ENCODE peak calls at places on chromosomes 7 and 10, in six cellular contexts. D, V, U, Z, R and A are unnamed samples.

GRCh38 chr10:113045155-113046055 is 95.4 kb downstream of the TCF7L2 start:
- DNase-seq in D (no peak), V (no peak), U (no peak), Z (no peak), R (no peak), A (no peak)

GRCh38 chr7:134114992-134115391 is 12.1 kb upstream of the LRGUK start:
- DNase-seq in D (no peak), V (no peak), U (no peak), Z (no peak), R (no peak), A (no peak)

GRCh38 chr10:89025453-89025852 is 34.9 kb downstream of the FAS start:
- DNase-seq in D (no peak), V (no peak), U (no peak), Z (no peak), R (no peak), A (no peak)

GRCh38 chr7:28350610-28351009 is 61.7 kb upstream of the CREB5 start:
- DNase-seq in D (no peak), V (no peak), U (no peak), Z (no peak), R (no peak), A (no peak)

GRCh38 chr7:100745184-100745583 is 11.8 kb downstream of the ZAN start:
- DNase-seq in D (no peak), V (no peak), U (peak; percentile 80), Z (no peak), R (no peak), A (no peak)

GRCh38 chr7:127803626-127804025 is 151.6 kb downstream of the SND1 start:
- DNase-seq in D (no peak), V (no peak), U (peak; percentile 50), Z (no peak), R (no peak), A (no peak)

GRCh38 chr7:157267516-157267915 is 69.3 kb upstream of the DNAJB6 start:
- DNase-seq in D (no peak), V (no peak), U (no peak), Z (no peak), R (no peak), A (no peak)

GRCh38 chr7:105037319-105037718 is 23.3 kb downstream of the KMT2E start:
- DNase-seq in D (no peak), V (no peak), U (no peak), Z (no peak), R (no peak), A (no peak)

GRCh38 chr7:77765906-77766800 is 32.1 kb downstream of the TMEM60 start:
- DNase-seq in D (no peak), V (no peak), U (no peak), Z (peak; percentile 54), R (no peak), A (no peak)

GRCh38 chr7:83648464-83649241 is at the start of gene SEMA3E:
- DNase-seq in D (no peak), V (peak; percentile 54), U (no peak), Z (no peak), R (no peak), A (no peak)

GRCh38 chr10:88996927-88997326 is 6.3 kb downstream of the FAS start:
- DNase-seq in D (peak; percentile 47), V (no peak), U (no peak), Z (no peak), R (no peak), A (no peak)

GRCh38 chr10:77959384-77959783 is 32.8 kb upstream of the DLG5 start:
- DNase-seq in D (no peak), V (no peak), U (no peak), Z (no peak), R (no peak), A (no peak)

GRCh38 chr7:141133646-141134045 is 59.8 kb downstream of the TMEM178B start:
- DNase-seq in D (no peak), V (no peak), U (no peak), Z (no peak), R (no peak), A (no peak)

GRCh38 chr10:64091889-64092288 is 570.7 kb downstream of the REEP3 start:
- DNase-seq in D (no peak), V (no peak), U (no peak), Z (peak; percentile 5), R (no peak), A (no peak)

GRCh38 chr10:43998021-43998809 is 349.5 kb upstream of the ZNF32 start:
- DNase-seq in D (no peak), V (no peak), U (no peak), Z (no peak), R (no peak), A (no peak)

GRCh38 chr7:123494193-123494796 is 40.1 kb downstream of the IQUB start:
- DNase-seq in D (no peak), V (no peak), U (peak; percentile 54), Z (peak; percentile 27), R (no peak), A (no peak)

GRCh38 chr7:141073173-141073640 is 657 bp upstream of the TMEM178B start:
- DNase-seq in D (no peak), V (no peak), U (no peak), Z (peak; percentile 3), R (peak; percentile 39), A (no peak)

GRCh38 chr7:38728145-38728544 is 97.0 kb upstream of the AMPH start:
- DNase-seq in D (no peak), V (no peak), U (no peak), Z (no peak), R (no peak), A (no peak)

GRCh38 chr7:35649711-35650110 is 45.2 kb downstream of the HERPUD2 start:
- DNase-seq in D (no peak), V (no peak), U (no peak), Z (no peak), R (no peak), A (no peak)

GRCh38 chr10:104329754-104330153 is 8.5 kb downstream of the ITPRIP start:
- DNase-seq in D (no peak), V (no peak), U (no peak), Z (no peak), R (no peak), A (no peak)
- TF ChIP-seq TAF1 in D (no peak), V (no peak), U (no peak), Z (no peak), R (no peak), A (no peak)

DNA sequence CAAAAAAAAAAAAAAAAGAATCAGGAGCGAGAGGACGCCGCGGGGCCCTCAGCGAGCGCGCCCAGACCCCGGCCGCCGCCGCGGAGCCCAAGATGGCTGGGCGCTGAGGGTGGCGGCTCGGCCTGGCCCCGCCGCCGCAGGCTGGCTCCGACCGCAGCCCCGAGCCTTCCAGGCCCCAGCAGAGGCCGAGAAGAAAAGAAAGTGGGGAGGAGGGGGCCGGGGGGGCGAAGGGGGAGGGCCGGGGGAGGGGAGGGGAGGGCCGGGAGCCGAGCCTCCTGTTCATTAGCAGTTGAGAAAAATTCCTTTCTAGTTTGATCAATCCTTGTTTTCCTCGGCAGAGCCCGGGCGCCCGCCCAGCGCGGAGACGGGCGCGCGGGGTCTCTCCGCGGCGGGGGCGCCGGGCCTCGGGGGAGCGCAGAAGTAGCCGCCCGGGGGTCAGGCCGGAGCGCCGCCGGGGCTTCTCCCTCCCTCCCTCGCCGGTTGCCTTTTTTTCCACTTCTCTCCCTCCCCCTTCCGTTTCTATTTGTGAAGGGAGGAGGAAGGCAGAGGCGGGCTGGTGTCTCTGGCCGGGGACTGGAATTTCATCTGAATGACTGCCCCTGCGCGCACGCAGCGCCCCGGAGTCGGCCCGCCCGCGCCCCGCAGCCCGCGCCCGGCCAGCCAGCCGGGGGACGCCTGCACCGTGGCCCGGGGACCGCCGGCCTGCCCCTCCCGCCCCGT is 773 bp upstream of the TRIM8 start:
- DNase-seq in D (no peak), V (peak; percentile 72), U (peak; percentile 32), Z (peak; percentile 70), R (no peak), A (no peak)
- TF ChIP-seq POLR2AphosphoS5 in D (no peak), V (no peak), U (no peak), Z (peak; percentile 48), R (no peak), A (no peak)

DNA sequence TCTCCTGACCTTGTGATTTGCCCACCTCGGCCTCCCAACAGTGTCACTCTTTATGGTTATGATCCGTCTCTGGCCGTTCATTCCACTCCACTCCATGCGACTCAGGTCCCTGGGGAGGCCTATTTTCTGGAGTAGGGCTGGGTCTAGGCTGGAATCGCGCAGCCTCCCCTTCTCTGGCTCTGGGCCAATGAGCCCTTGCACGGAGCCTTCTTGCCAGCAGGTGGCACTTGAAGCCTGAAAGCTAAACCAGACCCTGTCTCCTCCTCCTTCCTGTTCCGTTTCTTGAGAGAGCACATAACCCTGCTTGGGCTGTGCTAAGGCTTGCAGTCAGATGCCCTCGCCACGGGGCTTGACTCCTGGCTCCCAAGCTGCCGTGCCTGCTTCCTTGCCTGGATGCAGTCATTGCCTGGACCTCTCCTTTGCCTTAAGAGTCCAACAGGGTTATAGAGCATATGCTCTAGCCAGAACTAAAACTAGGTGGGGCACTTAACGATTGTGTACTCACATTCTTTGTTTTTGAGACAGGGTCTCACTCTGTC is 9.6 kb upstream of the DNAJB12 start:
- DNase-seq in D (peak; percentile 59), V (peak; percentile 91), U (peak; percentile 95), Z (peak; percentile 68), R (peak; percentile 64), A (peak; percentile 70)
- TF ChIP-seq POLR2A in D (peak; percentile 84), V (peak; percentile 44), U (no peak), Z (no peak), R (no peak), A (peak; percentile 66)

GRCh38 chr10:90587081-90587491 is 270.8 kb downstream of the HTR7 start:
- DNase-seq in D (no peak), V (no peak), U (no peak), Z (no peak), R (no peak), A (no peak)
- TF ChIP-seq TAF1 in D (no peak), V (no peak), U (no peak), Z (no peak), R (no peak), A (no peak)

GRCh38 chr7:129832282-129832681 is 120.5 kb downstream of the UBE2H start:
- DNase-seq in D (no peak), V (peak; percentile 37), U (no peak), Z (no peak), R (no peak), A (no peak)
- TF ChIP-seq POLR2AphosphoS5 in D (no peak), V (no peak), U (no peak), Z (no peak), R (no peak), A (no peak)

DNA sequence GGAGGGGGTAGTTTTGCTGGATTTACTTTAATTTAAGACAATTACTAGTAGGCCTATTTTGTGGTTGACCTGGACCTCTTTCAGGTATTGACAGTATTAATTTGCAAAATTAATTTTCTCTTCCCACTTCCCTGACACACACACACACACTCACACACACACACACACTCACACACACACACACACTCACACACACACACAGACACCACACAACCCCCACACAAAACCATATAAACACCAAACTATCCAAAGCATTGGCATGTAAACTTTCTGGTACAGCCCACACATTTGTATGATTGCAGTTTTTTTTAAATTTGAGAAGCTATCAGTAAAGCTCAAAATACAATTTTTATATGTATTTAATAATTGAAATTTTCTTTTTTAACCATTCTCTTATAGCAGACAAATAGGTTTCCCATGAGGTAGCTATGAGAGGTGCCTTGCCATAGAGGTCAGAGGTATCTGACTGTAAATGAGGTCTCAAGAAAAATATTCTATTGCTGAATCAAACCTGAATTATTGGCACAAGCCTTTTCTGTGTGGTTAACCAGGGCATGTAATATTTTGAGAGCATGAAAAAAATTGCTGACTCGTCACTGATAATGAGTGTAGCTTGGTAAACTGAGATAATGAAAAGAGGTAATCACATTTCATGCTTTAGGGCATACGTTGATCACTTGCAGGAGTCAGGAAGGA is 306.5 kb downstream of the GATA3 start:
- DNase-seq in D (no peak), V (no peak), U (no peak), Z (no peak), R (no peak), A (no peak)
- TF ChIP-seq POLR2A in D (no peak), V (no peak), U (no peak), Z (no peak), R (no peak), A (no peak)